ENCODE peak calls at places on chromosomes 3 and 15, in five cellular contexts. One of them, this sample, is unnamed.

GRCh38 chr3:184766555-184767261 is 45.3 kb upstream of the VPS8 start:
- DNase-seq in HEK293T: no peak
- DNase-seq in fibroblast of lung: peak
- DNase-seq in naive thymus-derived CD8-positive, alpha-beta T cell: no peak
- DNase-seq in prostate gland: no peak
- DNase-seq in this sample: peak

GRCh38 chr15:33865416-33865815 is 102.9 kb upstream of the CHRM5 start:
- DNase-seq in naive thymus-derived CD8-positive, alpha-beta T cell: no peak
- DNase-seq in prostate gland: no peak
- DNase-seq in fibroblast of lung: peak
- DNase-seq in HEK293T: no peak
- DNase-seq in this sample: no peak

GRCh38 chr15:64513823-64514222 is 53.4 kb downstream of the ZNF609 start:
- DNase-seq in prostate gland: no peak
- DNase-seq in naive thymus-derived CD8-positive, alpha-beta T cell: no peak
- DNase-seq in fibroblast of lung: no peak
- DNase-seq in HEK293T: no peak
- DNase-seq in this sample: no peak

GRCh38 chr15:74540135-74540760 is 772 bp upstream of the ARID3B start:
- DNase-seq in fibroblast of lung: peak
- DNase-seq in naive thymus-derived CD8-positive, alpha-beta T cell: no peak
- DNase-seq in prostate gland: no peak
- DNase-seq in HEK293T: no peak
- DNase-seq in this sample: peak

GRCh38 chr3:86774082-86774691 is 216.8 kb downstream of the VGLL3 start:
- DNase-seq in HEK293T: no peak
- DNase-seq in naive thymus-derived CD8-positive, alpha-beta T cell: no peak
- DNase-seq in prostate gland: no peak
- DNase-seq in fibroblast of lung: peak
- DNase-seq in this sample: peak

GRCh38 chr15:88912500-88912921 is 668 bp downstream of the MFGE8 start:
- DNase-seq in naive thymus-derived CD8-positive, alpha-beta T cell: no peak
- DNase-seq in fibroblast of lung: peak
- DNase-seq in prostate gland: no peak
- DNase-seq in HEK293T: no peak
- DNase-seq in this sample: no peak

GRCh38 chr3:53129344-53129743 is 891 bp downstream of the RFT1 start:
- DNase-seq in fibroblast of lung: no peak
- DNase-seq in prostate gland: no peak
- DNase-seq in naive thymus-derived CD8-positive, alpha-beta T cell: no peak
- DNase-seq in HEK293T: no peak
- DNase-seq in this sample: no peak

GRCh38 chr3:67678665-67679064 is 24.3 kb upstream of the SUCLG2 start:
- DNase-seq in naive thymus-derived CD8-positive, alpha-beta T cell: no peak
- DNase-seq in fibroblast of lung: no peak
- DNase-seq in HEK293T: no peak
- DNase-seq in prostate gland: no peak
- DNase-seq in this sample: no peak

GRCh38 chr15:98954411-98954810 is 53.2 kb downstream of the PGPEP1L start:
- DNase-seq in fibroblast of lung: peak
- DNase-seq in prostate gland: peak
- DNase-seq in HEK293T: no peak
- DNase-seq in naive thymus-derived CD8-positive, alpha-beta T cell: no peak
- DNase-seq in this sample: no peak

GRCh38 chr3:191119415-191120295 is 79.4 kb upstream of the OSTN start:
- DNase-seq in HEK293T: no peak
- DNase-seq in fibroblast of lung: no peak
- DNase-seq in naive thymus-derived CD8-positive, alpha-beta T cell: no peak
- DNase-seq in prostate gland: no peak
- DNase-seq in this sample: no peak

GRCh38 chr3:27712136-27713065 is 9.7 kb downstream of the EOMES start:
- DNase-seq in prostate gland: peak
- DNase-seq in HEK293T: peak
- DNase-seq in fibroblast of lung: peak
- DNase-seq in naive thymus-derived CD8-positive, alpha-beta T cell: peak
- DNase-seq in this sample: peak

GRCh38 chr15:67838789-67839332 is 984 bp downstream of the RNU6-1 start:
- DNase-seq in prostate gland: peak
- DNase-seq in naive thymus-derived CD8-positive, alpha-beta T cell: no peak
- DNase-seq in HEK293T: no peak
- DNase-seq in fibroblast of lung: peak
- DNase-seq in this sample: peak

GRCh38 chr3:19931767-19932188 is 2.2 kb downstream of the EFHB start:
- DNase-seq in naive thymus-derived CD8-positive, alpha-beta T cell: no peak
- DNase-seq in fibroblast of lung: peak
- DNase-seq in HEK293T: no peak
- DNase-seq in prostate gland: no peak
- DNase-seq in this sample: no peak

GRCh38 chr3:37726445-37727000 is 135.2 kb upstream of the CTDSPL start:
- DNase-seq in naive thymus-derived CD8-positive, alpha-beta T cell: no peak
- DNase-seq in HEK293T: no peak
- DNase-seq in prostate gland: no peak
- DNase-seq in fibroblast of lung: peak
- DNase-seq in this sample: peak

GRCh38 chr3:54989023-54989380 is 61.1 kb upstream of the LRTM1 start:
- DNase-seq in fibroblast of lung: no peak
- DNase-seq in naive thymus-derived CD8-positive, alpha-beta T cell: no peak
- DNase-seq in HEK293T: no peak
- DNase-seq in prostate gland: no peak
- DNase-seq in this sample: no peak

GRCh38 chr15:31513178-31513577 is 186.5 kb downstream of the KLF13 start:
- DNase-seq in naive thymus-derived CD8-positive, alpha-beta T cell: no peak
- DNase-seq in fibroblast of lung: no peak
- DNase-seq in HEK293T: no peak
- DNase-seq in prostate gland: no peak
- DNase-seq in this sample: no peak

GRCh38 chr3:106425021-106425420 is 556.2 kb upstream of the CBLB start:
- DNase-seq in prostate gland: no peak
- DNase-seq in naive thymus-derived CD8-positive, alpha-beta T cell: no peak
- DNase-seq in fibroblast of lung: peak
- DNase-seq in HEK293T: no peak
- DNase-seq in this sample: no peak

GRCh38 chr15:99019558-99020540 is 12.3 kb upstream of the PGPEP1L start:
- DNase-seq in naive thymus-derived CD8-positive, alpha-beta T cell: no peak
- DNase-seq in prostate gland: no peak
- DNase-seq in fibroblast of lung: peak
- DNase-seq in HEK293T: no peak
- DNase-seq in this sample: peak

GRCh38 chr15:26051771-26052685 is 188.9 kb upstream of the ATP10A start:
- DNase-seq in naive thymus-derived CD8-positive, alpha-beta T cell: no peak
- DNase-seq in fibroblast of lung: no peak
- DNase-seq in HEK293T: peak
- DNase-seq in prostate gland: no peak
- DNase-seq in this sample: peak

GRCh38 chr3:143974181-143974876 is 2.7 kb downstream of the DIPK2A start:
- DNase-seq in naive thymus-derived CD8-positive, alpha-beta T cell: no peak
- DNase-seq in prostate gland: no peak
- DNase-seq in fibroblast of lung: no peak
- DNase-seq in HEK293T: no peak
- DNase-seq in this sample: no peak

GRCh38 chr15:60993948-60994347 is 235.2 kb downstream of the RORA start:
- DNase-seq in naive thymus-derived CD8-positive, alpha-beta T cell: no peak
- DNase-seq in HEK293T: no peak
- DNase-seq in prostate gland: no peak
- DNase-seq in fibroblast of lung: no peak
- DNase-seq in this sample: no peak